ENCODE peak calls at places on chromosomes 2 and 18, in four cellular contexts. O is astrocyte, W is psoas muscle, I is prostate gland. A is an unnamed sample.
A peak's percentile ranks its signal among the peaks of the same experiment; 100 is the strongest.

GRCh38 chr18:76823574-76823973 is 1.2 kb downstream of the ZNF236 start:
- DNase-seq in I (no peak), W (no peak), O (peak; percentile 14), A (no peak)

GRCh38 chr2:40690036-40690435 is 238.1 kb upstream of the SLC8A1 start:
- DNase-seq in O (no peak), I (no peak), W (no peak), A (no peak)

GRCh38 chr2:163401481-163401880 is 334.3 kb downstream of the FIGN start:
- DNase-seq in O (peak; percentile 74), I (no peak), W (no peak), A (peak; percentile 45)

GRCh38 chr2:20625920-20626697 is 24.8 kb downstream of the HS1BP3 start:
- DNase-seq in O (no peak), W (peak; percentile 84), I (no peak), A (no peak)

GRCh38 chr2:119549236-119549635 is 5.0 kb downstream of the CFAP221 start:
- DNase-seq in O (peak; percentile 73), I (no peak), W (no peak), A (peak; percentile 26)

GRCh38 chr2:132416080-132416911 is at the start of gene GPR39:
- DNase-seq in W (peak; percentile 72), O (peak; percentile 98), I (peak; percentile 80), A (peak; percentile 99)

GRCh38 chr2:102826904-102827303 is 65.1 kb downstream of the TMEM182 start:
- DNase-seq in I (peak; percentile 28), O (peak; percentile 30), W (peak; percentile 82), A (no peak)

GRCh38 chr2:42105330-42106256 is 57.8 kb downstream of the PKDCC start:
- DNase-seq in W (peak; percentile 66), I (no peak), O (no peak), A (no peak)

GRCh38 chr2:235160281-235160805 is 208.5 kb downstream of the SH3BP4 start:
- DNase-seq in O (no peak), W (no peak), I (no peak), A (no peak)

GRCh38 chr2:11009176-11009575 is 97.4 kb downstream of the KCNF1 start:
- DNase-seq in I (no peak), W (no peak), O (no peak), A (no peak)

GRCh38 chr2:26076001-26076587 is 42.2 kb downstream of the RAB10 start:
- DNase-seq in I (no peak), W (no peak), O (no peak), A (no peak)

GRCh38 chr18:59570101-59570875 is 126.9 kb downstream of the CCBE1 start:
- DNase-seq in I (no peak), O (peak; percentile 19), W (no peak), A (no peak)

GRCh38 chr2:2294183-2294675 is 36.8 kb downstream of the MYT1L start:
- DNase-seq in W (no peak), I (no peak), O (no peak), A (no peak)

GRCh38 chr2:183070942-183071844 is 7.4 kb upstream of the DUSP19 start:
- DNase-seq in W (peak; percentile 57), O (peak; percentile 16), I (no peak), A (peak; percentile 25)

GRCh38 chr2:152222975-152223638 is 47.5 kb upstream of the STAM2 start:
- DNase-seq in I (peak; percentile 59), W (peak; percentile 51), O (peak; percentile 90), A (peak; percentile 62)

GRCh38 chr2:234952270-234953115 is 676 bp downstream of the SH3BP4 start:
- DNase-seq in O (no peak), I (no peak), W (no peak), A (no peak)

GRCh38 chr2:136327162-136327852 is 209.4 kb upstream of the CXCR4 start:
- DNase-seq in I (no peak), O (peak; percentile 29), W (no peak), A (no peak)

GRCh38 chr18:77177009-77177408 is 44.4 kb upstream of the MBP start:
- DNase-seq in W (no peak), O (peak; percentile 43), I (no peak), A (peak; percentile 70)

GRCh38 chr2:26613241-26614204 is 27.6 kb downstream of the CIB4 start:
- DNase-seq in W (no peak), I (no peak), O (no peak), A (no peak)

GRCh38 chr2:239463541-239464165 is 62.8 kb upstream of the HDAC4 start:
- DNase-seq in O (no peak), I (no peak), W (peak; percentile 80), A (no peak)

GRCh38 chr2:10910625-10911024 is 1.1 kb upstream of the KCNF1 start:
- DNase-seq in W (no peak), O (no peak), I (no peak), A (no peak)

GRCh38 chr2:225040862-225041209 is 1.4 kb downstream of the DOCK10 start:
- DNase-seq in O (no peak), W (no peak), I (no peak), A (no peak)

GRCh38 chr2:9658972-9659371 is 28.2 kb upstream of the YWHAQ start:
- DNase-seq in O (peak; percentile 59), W (no peak), I (no peak), A (peak; percentile 84)

GRCh38 chr18:21110667-21111350 is 804 bp downstream of the ROCK1 start:
- DNase-seq in W (peak; percentile 64), I (peak; percentile 31), O (peak; percentile 46), A (peak; percentile 63)

GRCh38 chr18:23487738-23488625 is 15.3 kb upstream of the RMC1 start:
- DNase-seq in W (no peak), I (no peak), O (peak; percentile 21), A (no peak)
- H3K27ac ChIP-seq in W (no peak overlapping the region), I (peak overlapping the region; percentile 57), O (no peak overlapping the region), A (no peak overlapping the region)

GRCh38 chr2:209523041-209523740 is 99.3 kb downstream of the MAP2 start:
- DNase-seq in W (no peak), I (no peak), O (peak; percentile 38), A (no peak)
- H3K27me3 ChIP-seq in W (no peaks in the 10 kb centered on the region), I (no peaks in the 10 kb centered on the region), O (no peaks in the 10 kb centered on the region), A (no peaks in the 10 kb centered on the region)

DNA sequence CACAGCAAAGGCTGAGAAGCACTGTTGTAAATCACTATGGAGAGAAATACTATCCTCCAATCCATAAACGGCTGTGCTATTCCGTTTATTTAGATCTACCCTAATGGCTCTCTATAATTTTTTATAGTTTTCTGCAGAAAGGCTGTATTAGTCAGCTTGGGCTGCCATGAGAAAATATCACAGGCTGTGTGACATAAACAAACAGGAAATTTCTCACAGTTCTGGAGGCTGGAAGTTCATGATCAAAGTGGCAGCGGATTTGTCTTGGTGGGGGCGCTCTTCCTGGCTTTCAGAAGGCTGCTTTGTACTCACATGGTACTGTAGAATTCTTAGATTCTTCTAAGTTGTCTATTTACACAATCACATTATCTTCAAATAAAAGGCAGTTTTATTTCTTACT is 44.1 kb downstream of the C1D start:
- DNase-seq in I (no peak), O (no peak), W (no peak), A (no peak)
- TF ChIP-seq CTCF in I (no peak), O (no peak), W (no peak), A (no peak)

GRCh38 chr2:175620035-175620434 is 382.0 kb downstream of the LNPK start:
- DNase-seq in I (no peak), W (no peak), O (no peak), A (no peak)

GRCh38 chr2:175621847-175622246 is 380.2 kb downstream of the LNPK start:
- DNase-seq in W (no peak), O (no peak), I (no peak), A (no peak)

GRCh38 chr2:175619179-175619578 is 382.9 kb downstream of the LNPK start:
- DNase-seq in O (no peak), W (no peak), I (no peak), A (no peak)

GRCh38 chr2:175619591-175619990 is 382.5 kb downstream of the LNPK start:
- DNase-seq in O (no peak), I (no peak), W (no peak), A (no peak)
- H3K27ac ChIP-seq in O (no peak overlapping the region), I (no peak overlapping the region), W (no peak overlapping the region), A (no peak overlapping the region)

DNA sequence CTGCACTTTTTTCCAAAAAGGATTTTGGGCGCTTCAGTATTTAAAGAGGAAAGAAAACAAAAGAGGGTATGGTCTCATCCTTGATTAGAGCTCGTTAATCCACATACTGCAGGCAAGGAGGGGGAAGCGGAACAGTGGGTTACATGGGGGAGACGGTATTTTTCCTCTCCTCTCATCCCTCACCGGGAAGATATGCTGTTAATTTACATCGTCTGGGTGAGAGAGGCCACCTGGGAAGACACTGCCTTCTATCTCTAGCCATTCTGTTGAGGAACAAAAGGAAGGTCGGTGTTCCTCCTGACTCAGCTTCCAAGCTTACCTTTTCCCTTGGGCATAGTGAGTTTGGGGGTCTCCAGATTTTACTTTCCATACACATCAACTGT is 52.3 kb downstream of the IMPA2 start:
- DNase-seq in I (no peak), O (no peak), W (no peak), A (no peak)
- H3K27me3 ChIP-seq in I (no peaks in the 10 kb centered on the region), O (no peaks in the 10 kb centered on the region), W (no peaks in the 10 kb centered on the region), A (no peaks in the 10 kb centered on the region)

DNA sequence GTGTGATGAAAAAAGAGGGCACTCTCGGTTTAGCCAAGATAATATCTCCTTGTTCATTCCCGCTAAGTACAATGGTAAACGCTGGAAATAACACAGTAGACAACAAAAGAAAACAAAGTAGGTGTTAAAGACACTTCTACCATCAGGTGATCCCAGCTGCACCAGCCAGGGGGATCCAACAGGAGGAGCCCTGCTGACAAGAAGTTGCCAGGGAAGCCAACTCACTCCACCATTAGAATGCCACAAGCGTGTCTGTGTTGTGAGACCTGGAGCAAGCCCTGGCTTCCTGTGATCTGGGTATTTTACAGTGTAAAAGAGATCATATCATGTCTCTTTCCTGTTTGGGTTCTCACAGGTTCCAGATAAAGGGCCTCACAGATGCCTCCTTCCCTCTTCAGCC is 117.0 kb downstream of the GRB14 start:
- DNase-seq in W (no peak), O (no peak), I (no peak), A (peak; percentile 15)
- TF ChIP-seq CTCF in W (no peak), O (peak; percentile 5), I (no peak), A (peak; percentile 55)

DNA sequence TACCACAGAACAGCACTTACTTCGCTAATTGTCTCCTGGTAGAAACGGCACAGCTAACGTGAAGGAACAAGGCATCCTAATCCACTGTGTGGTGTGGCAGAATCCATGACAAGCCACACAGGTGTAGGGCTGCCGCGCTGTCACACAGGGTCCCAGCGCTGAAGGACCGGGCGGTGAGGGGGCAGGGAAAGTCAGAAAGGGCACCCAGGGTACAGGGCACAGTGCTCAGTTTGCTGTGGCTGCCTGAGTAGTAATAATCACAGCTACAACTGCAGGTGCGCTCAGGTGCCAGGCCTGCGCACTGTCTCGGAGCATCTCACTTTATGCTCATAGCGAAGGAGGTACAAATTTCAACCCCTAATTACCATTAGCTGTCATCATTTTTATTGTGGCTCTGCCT is 55.2 kb upstream of the CAB39 start:
- DNase-seq in O (no peak), I (no peak), W (no peak), A (no peak)
- H3K27ac ChIP-seq in O (no peak overlapping the region), I (no peak overlapping the region), W (no peak overlapping the region), A (no peak overlapping the region)

DNA sequence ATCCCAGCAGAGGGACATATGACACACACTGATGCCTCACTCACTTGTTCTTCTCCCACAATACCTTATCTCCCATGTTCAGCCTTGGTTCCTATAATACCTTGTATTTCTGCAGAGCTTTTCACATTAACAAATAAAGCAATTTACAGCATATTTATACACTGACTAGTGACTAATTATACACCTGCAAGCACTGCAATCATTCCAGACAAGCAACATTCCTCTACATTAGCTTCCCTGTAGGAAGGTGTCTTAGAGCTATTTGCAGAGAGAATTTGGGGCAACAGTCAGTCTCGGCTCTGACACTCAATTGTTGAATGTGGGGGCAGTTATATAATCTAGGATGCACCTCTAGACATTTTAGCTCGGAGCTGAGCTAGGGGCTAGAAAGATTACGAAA is 9.5 kb upstream of the INSIG2 start:
- DNase-seq in O (no peak), W (no peak), I (no peak), A (no peak)
- H3K27me3 ChIP-seq in O (peaks cover 42% of the 10 kb centered on the region), W (no peaks in the 10 kb centered on the region), I (no peaks in the 10 kb centered on the region), A (peaks cover 7% of the 10 kb centered on the region)